ENCODE peak calls at places on chromosomes 13 and 19, in six cellular contexts. One of them, this sample, is unnamed.
A peak's percentile ranks its signal among the peaks of the same experiment; 100 is the strongest.

GRCh38 chr13:67771106-67771505 is 541.0 kb upstream of the PCDH9 start:
- DNase-seq in NCI-H1417: no peak
- DNase-seq in activated naive CD8-positive, alpha-beta T cell treated with anti-CD3 and anti-CD28 coated beads, Interleukin-2, amount 10 ng/mL, durations not matched to agents 7 days and 5 days: no peak
- DNase-seq in NCI-H2081: no peak
- DNase-seq in adrenal gland: no peak
- DNase-seq in stimulated activated CD4-positive, alpha-beta T cell treated with anti-CD3 and anti-CD28 coated beads, Interleukin-12 subunit alpha, Interleukin-12 subunit beta, amount 100 ng/mL, for 24 hours: no peak
- DNase-seq in this sample: no peak

GRCh38 chr13:72782717-72783116 is 784 bp downstream of the PIBF1 start:
- DNase-seq in NCI-H1417: peak; percentile 67
- DNase-seq in activated naive CD8-positive, alpha-beta T cell treated with anti-CD3 and anti-CD28 coated beads, Interleukin-2, amount 10 ng/mL, durations not matched to agents 7 days and 5 days: no peak
- DNase-seq in NCI-H2081: no peak
- DNase-seq in adrenal gland: no peak
- DNase-seq in stimulated activated CD4-positive, alpha-beta T cell treated with anti-CD3 and anti-CD28 coated beads, Interleukin-12 subunit alpha, Interleukin-12 subunit beta, amount 100 ng/mL, for 24 hours: no peak
- DNase-seq in this sample: no peak

GRCh38 chr13:83086948-83087347 is 795.3 kb downstream of the SLITRK1 start:
- DNase-seq in NCI-H1417: no peak
- DNase-seq in activated naive CD8-positive, alpha-beta T cell treated with anti-CD3 and anti-CD28 coated beads, Interleukin-2, amount 10 ng/mL, durations not matched to agents 7 days and 5 days: no peak
- DNase-seq in NCI-H2081: no peak
- DNase-seq in adrenal gland: no peak
- DNase-seq in stimulated activated CD4-positive, alpha-beta T cell treated with anti-CD3 and anti-CD28 coated beads, Interleukin-12 subunit alpha, Interleukin-12 subunit beta, amount 100 ng/mL, for 24 hours: no peak
- DNase-seq in this sample: no peak

GRCh38 chr13:37701306-37701705 is 102.7 kb upstream of the POSTN start:
- DNase-seq in NCI-H1417: no peak
- DNase-seq in activated naive CD8-positive, alpha-beta T cell treated with anti-CD3 and anti-CD28 coated beads, Interleukin-2, amount 10 ng/mL, durations not matched to agents 7 days and 5 days: no peak
- DNase-seq in NCI-H2081: no peak
- DNase-seq in adrenal gland: no peak
- DNase-seq in stimulated activated CD4-positive, alpha-beta T cell treated with anti-CD3 and anti-CD28 coated beads, Interleukin-12 subunit alpha, Interleukin-12 subunit beta, amount 100 ng/mL, for 24 hours: no peak
- DNase-seq in this sample: no peak

GRCh38 chr19:15563931-15564330 is 51.1 kb upstream of the CYP4F8 start:
- DNase-seq in NCI-H1417: no peak
- DNase-seq in activated naive CD8-positive, alpha-beta T cell treated with anti-CD3 and anti-CD28 coated beads, Interleukin-2, amount 10 ng/mL, durations not matched to agents 7 days and 5 days: no peak
- DNase-seq in NCI-H2081: no peak
- DNase-seq in adrenal gland: no peak
- DNase-seq in stimulated activated CD4-positive, alpha-beta T cell treated with anti-CD3 and anti-CD28 coated beads, Interleukin-12 subunit alpha, Interleukin-12 subunit beta, amount 100 ng/mL, for 24 hours: no peak
- DNase-seq in this sample: no peak

GRCh38 chr13:21884299-21884878 is 213.5 kb downstream of the FGF9 start:
- DNase-seq in NCI-H1417: no peak
- DNase-seq in activated naive CD8-positive, alpha-beta T cell treated with anti-CD3 and anti-CD28 coated beads, Interleukin-2, amount 10 ng/mL, durations not matched to agents 7 days and 5 days: no peak
- DNase-seq in NCI-H2081: no peak
- DNase-seq in adrenal gland: no peak
- DNase-seq in stimulated activated CD4-positive, alpha-beta T cell treated with anti-CD3 and anti-CD28 coated beads, Interleukin-12 subunit alpha, Interleukin-12 subunit beta, amount 100 ng/mL, for 24 hours: no peak
- DNase-seq in this sample: peak; percentile 81

GRCh38 chr19:55652311-55653078 is 2.3 kb upstream of the U2AF2 start:
- DNase-seq in NCI-H1417: no peak
- DNase-seq in activated naive CD8-positive, alpha-beta T cell treated with anti-CD3 and anti-CD28 coated beads, Interleukin-2, amount 10 ng/mL, durations not matched to agents 7 days and 5 days: no peak
- DNase-seq in NCI-H2081: no peak
- DNase-seq in adrenal gland: no peak
- DNase-seq in stimulated activated CD4-positive, alpha-beta T cell treated with anti-CD3 and anti-CD28 coated beads, Interleukin-12 subunit alpha, Interleukin-12 subunit beta, amount 100 ng/mL, for 24 hours: no peak
- DNase-seq in this sample: no peak

GRCh38 chr13:100508391-100508790 is 80.2 kb downstream of the GGACT start:
- DNase-seq in NCI-H1417: peak; percentile 95
- DNase-seq in activated naive CD8-positive, alpha-beta T cell treated with anti-CD3 and anti-CD28 coated beads, Interleukin-2, amount 10 ng/mL, durations not matched to agents 7 days and 5 days: no peak
- DNase-seq in NCI-H2081: peak; percentile 92
- DNase-seq in adrenal gland: no peak
- DNase-seq in stimulated activated CD4-positive, alpha-beta T cell treated with anti-CD3 and anti-CD28 coated beads, Interleukin-12 subunit alpha, Interleukin-12 subunit beta, amount 100 ng/mL, for 24 hours: no peak
- DNase-seq in this sample: peak; percentile 56

GRCh38 chr13:40043759-40044158 is 388.3 kb downstream of the COG6 start:
- DNase-seq in NCI-H1417: no peak
- DNase-seq in activated naive CD8-positive, alpha-beta T cell treated with anti-CD3 and anti-CD28 coated beads, Interleukin-2, amount 10 ng/mL, durations not matched to agents 7 days and 5 days: no peak
- DNase-seq in NCI-H2081: no peak
- DNase-seq in adrenal gland: no peak
- DNase-seq in stimulated activated CD4-positive, alpha-beta T cell treated with anti-CD3 and anti-CD28 coated beads, Interleukin-12 subunit alpha, Interleukin-12 subunit beta, amount 100 ng/mL, for 24 hours: no peak
- DNase-seq in this sample: no peak

GRCh38 chr13:75312884-75313520 is 169.0 kb downstream of the TBC1D4 start:
- DNase-seq in NCI-H1417: no peak
- DNase-seq in activated naive CD8-positive, alpha-beta T cell treated with anti-CD3 and anti-CD28 coated beads, Interleukin-2, amount 10 ng/mL, durations not matched to agents 7 days and 5 days: peak; percentile 41
- DNase-seq in NCI-H2081: no peak
- DNase-seq in adrenal gland: no peak
- DNase-seq in stimulated activated CD4-positive, alpha-beta T cell treated with anti-CD3 and anti-CD28 coated beads, Interleukin-12 subunit alpha, Interleukin-12 subunit beta, amount 100 ng/mL, for 24 hours: no peak
- DNase-seq in this sample: no peak

GRCh38 chr19:35044317-35045117 is 3.0 kb downstream of the HPN start:
- DNase-seq in NCI-H1417: peak; percentile 62
- DNase-seq in activated naive CD8-positive, alpha-beta T cell treated with anti-CD3 and anti-CD28 coated beads, Interleukin-2, amount 10 ng/mL, durations not matched to agents 7 days and 5 days: peak; percentile 69
- DNase-seq in NCI-H2081: peak; percentile 7
- DNase-seq in adrenal gland: no peak
- DNase-seq in stimulated activated CD4-positive, alpha-beta T cell treated with anti-CD3 and anti-CD28 coated beads, Interleukin-12 subunit alpha, Interleukin-12 subunit beta, amount 100 ng/mL, for 24 hours: peak; percentile 36
- DNase-seq in this sample: peak; percentile 12

GRCh38 chr19:50209131-50209530 is 5.7 kb downstream of the MYH14 start:
- DNase-seq in NCI-H1417: no peak
- DNase-seq in activated naive CD8-positive, alpha-beta T cell treated with anti-CD3 and anti-CD28 coated beads, Interleukin-2, amount 10 ng/mL, durations not matched to agents 7 days and 5 days: no peak
- DNase-seq in NCI-H2081: no peak
- DNase-seq in adrenal gland: no peak
- DNase-seq in stimulated activated CD4-positive, alpha-beta T cell treated with anti-CD3 and anti-CD28 coated beads, Interleukin-12 subunit alpha, Interleukin-12 subunit beta, amount 100 ng/mL, for 24 hours: no peak
- DNase-seq in this sample: no peak

GRCh38 chr19:35718345-35719041 is 690 bp downstream of the KMT2B start:
- DNase-seq in NCI-H1417: peak; percentile 38
- DNase-seq in activated naive CD8-positive, alpha-beta T cell treated with anti-CD3 and anti-CD28 coated beads, Interleukin-2, amount 10 ng/mL, durations not matched to agents 7 days and 5 days: peak; percentile 75
- DNase-seq in NCI-H2081: no peak
- DNase-seq in adrenal gland: no peak
- DNase-seq in stimulated activated CD4-positive, alpha-beta T cell treated with anti-CD3 and anti-CD28 coated beads, Interleukin-12 subunit alpha, Interleukin-12 subunit beta, amount 100 ng/mL, for 24 hours: no peak
- DNase-seq in this sample: no peak

GRCh38 chr13:114164681-114165429 is 14.2 kb upstream of the CFAP97D2 start:
- DNase-seq in NCI-H1417: no peak
- DNase-seq in activated naive CD8-positive, alpha-beta T cell treated with anti-CD3 and anti-CD28 coated beads, Interleukin-2, amount 10 ng/mL, durations not matched to agents 7 days and 5 days: no peak
- DNase-seq in NCI-H2081: no peak
- DNase-seq in adrenal gland: no peak
- DNase-seq in stimulated activated CD4-positive, alpha-beta T cell treated with anti-CD3 and anti-CD28 coated beads, Interleukin-12 subunit alpha, Interleukin-12 subunit beta, amount 100 ng/mL, for 24 hours: no peak
- DNase-seq in this sample: no peak

GRCh38 chr13:102608944-102609343 is 12.2 kb downstream of the TPP2 start:
- DNase-seq in NCI-H1417: no peak
- DNase-seq in activated naive CD8-positive, alpha-beta T cell treated with anti-CD3 and anti-CD28 coated beads, Interleukin-2, amount 10 ng/mL, durations not matched to agents 7 days and 5 days: no peak
- DNase-seq in NCI-H2081: no peak
- DNase-seq in adrenal gland: no peak
- DNase-seq in stimulated activated CD4-positive, alpha-beta T cell treated with anti-CD3 and anti-CD28 coated beads, Interleukin-12 subunit alpha, Interleukin-12 subunit beta, amount 100 ng/mL, for 24 hours: no peak
- DNase-seq in this sample: no peak